ENCODE peak calls at places on chromosomes 12 and 14, in nine cellular contexts. Y is prostate gland, F is IMR-90, T is A549, Z is thyroid gland, P is gastrocnemius medialis, L is stomach, X is right lobe of liver, H is suprapubic skin. M is an unnamed sample.

GRCh38 chr12:94305293-94305957 is 154.2 kb downstream of the CEP83 start:
- DNase-seq in P (no peak), H (no peak), F (peak), L (no peak), Y (no peak), X (no peak), Z (no peak), T (no peak), M (no peak)

GRCh38 chr14:81319314-81319713 is 80.8 kb downstream of the STON2 start:
- DNase-seq in L (no peak), Z (no peak), P (no peak), T (no peak), Y (no peak), X (no peak), F (no peak), H (no peak), M (no peak)

GRCh38 chr12:9331218-9331626 is 123.0 kb upstream of the PZP start:
- DNase-seq in X (peak), T (peak), L (peak), Z (peak), H (no peak), Y (peak), P (no peak), F (peak), M (no peak)

GRCh38 chr12:94318178-94318577 is 141.5 kb downstream of the CEP83 start:
- DNase-seq in T (no peak), F (no peak), L (no peak), X (no peak), Y (no peak), H (no peak), Z (no peak), P (no peak), M (no peak)

GRCh38 chr12:645563-646071 is 17.6 kb downstream of the NINJ2 start:
- DNase-seq in X (peak), Z (peak), H (no peak), Y (no peak), T (peak), L (peak), P (peak), F (peak), M (no peak)

GRCh38 chr12:65121956-65122469 is 908 bp upstream of the WIF1 start:
- DNase-seq in X (no peak), H (no peak), L (no peak), Z (no peak), T (no peak), P (no peak), Y (no peak), F (no peak), M (no peak)

GRCh38 chr12:96171905-96172304 is 22.3 kb upstream of the ELK3 start:
- DNase-seq in T (no peak), F (no peak), L (peak), X (no peak), H (no peak), Y (no peak), P (no peak), Z (peak), M (no peak)

GRCh38 chr14:99944241-99944651 is 121.0 kb upstream of the EVL start:
- DNase-seq in Z (no peak), H (no peak), Y (no peak), F (no peak), L (peak), X (peak), P (no peak), T (no peak), M (no peak)

GRCh38 chr14:105578070-105578469 is 51.7 kb downstream of the TMEM121 start:
- DNase-seq in H (no peak), L (no peak), Z (no peak), F (no peak), T (no peak), Y (no peak), X (no peak), P (no peak), M (no peak)

GRCh38 chr12:75722714-75723200 is 211.3 kb upstream of the KRR1 start:
- DNase-seq in Y (peak), P (peak), T (peak), X (no peak), H (no peak), L (no peak), F (peak), Z (peak), M (no peak)

GRCh38 chr14:105944632-105945610 is 418.5 kb downstream of the TMEM121 start:
- DNase-seq in F (no peak), Y (peak), L (peak), X (peak), Z (peak), P (peak), T (peak), H (no peak), M (no peak)

GRCh38 chr14:100283984-100284881 is 22.0 kb downstream of the SLC25A29 start:
- DNase-seq in F (no peak), Z (no peak), H (no peak), Y (no peak), T (no peak), L (peak), X (no peak), P (no peak), M (no peak)

GRCh38 chr12:6037459-6037858 is 87.0 kb downstream of the VWF start:
- DNase-seq in Z (no peak), T (no peak), F (no peak), X (no peak), P (no peak), Y (no peak), L (no peak), H (no peak), M (no peak)

GRCh38 chr12:6038160-6038559 is 86.3 kb downstream of the VWF start:
- DNase-seq in Z (no peak), T (peak), F (peak), L (peak), X (no peak), Y (no peak), H (no peak), P (no peak), M (no peak)

GRCh38 chr12:6034596-6034995 is 89.5 kb upstream of the ANO2 start:
- DNase-seq in T (no peak), Z (no peak), L (no peak), P (no peak), X (no peak), H (no peak), Y (no peak), F (no peak), M (no peak)

GRCh38 chr12:6033546-6033945 is 88.5 kb upstream of the ANO2 start:
- DNase-seq in T (no peak), F (no peak), X (no peak), Z (no peak), P (no peak), Y (no peak), H (peak), L (no peak), M (no peak)

GRCh38 chr12:6036509-6036908 is 88.0 kb downstream of the VWF start:
- DNase-seq in L (no peak), P (no peak), T (no peak), Z (no peak), H (no peak), F (no peak), X (no peak), Y (no peak), M (no peak)
- H3K4me3 ChIP-seq in L (no peak), P (no peak), T (no peak), Z (no peak), H (no peak), F (no peak), X (no peak), Y (no peak), M (no peak)

GRCh38 chr12:132908145-132909029 is 21.0 kb upstream of the CHFR start:
- DNase-seq in F (peak), L (peak), X (peak), T (no peak), Z (peak), H (peak), Y (peak), P (peak), M (peak)
- TF ChIP-seq POLR2A in F (no peak), L (no peak), X (no peak), T (no peak), Z (peak), H (no peak), Y (peak), P (no peak), M (no peak)

GRCh38 chr14:29648045-29648444 is 279.6 kb downstream of the PRKD1 start:
- DNase-seq in Z (no peak), L (no peak), P (no peak), Y (no peak), T (no peak), X (no peak), H (no peak), F (peak), M (no peak)
- H3K27ac ChIP-seq in Z (no peak), L (no peak), P (no peak), Y (no peak), T (no peak), X (no peak), H (no peak), F (no peak), M (no peak)

DNA sequence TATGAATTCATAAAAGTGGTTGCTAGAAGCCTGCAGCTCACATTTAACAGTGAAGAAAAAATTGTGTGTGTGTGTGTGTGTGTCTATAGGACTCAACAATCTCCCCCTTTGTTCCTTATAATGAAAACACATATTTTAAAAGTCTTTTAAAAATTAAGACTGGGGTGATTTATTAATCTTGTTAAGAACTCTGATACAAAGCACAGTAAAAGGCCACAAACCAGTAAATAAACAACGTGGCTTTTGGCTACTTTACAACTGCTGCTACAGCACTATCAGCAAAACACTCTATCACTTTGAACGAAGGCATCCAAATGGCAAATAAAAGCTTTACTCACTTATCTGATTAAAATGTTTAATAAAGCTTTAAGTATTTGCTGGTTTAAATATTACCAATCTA is 614 bp upstream of the VCPKMT start:
- DNase-seq in L (no peak), Z (no peak), Y (no peak), P (no peak), F (no peak), H (no peak), T (no peak), X (no peak), M (no peak)
- H3K4me3 ChIP-seq in L (peak), Z (no peak), Y (peak), P (peak), F (peak), H (peak), T (peak), X (peak), M (peak)

GRCh38 chr12:53483979-53484377 is 15.3 kb downstream of the MAP3K12 start:
- DNase-seq in H (no peak), P (peak), T (no peak), F (no peak), X (no peak), L (no peak), Z (no peak), Y (no peak), M (no peak)

GRCh38 chr12:53481957-53482586 is 17.2 kb downstream of the MAP3K12 start:
- DNase-seq in X (no peak), Y (no peak), T (peak), P (peak), L (no peak), H (no peak), Z (no peak), F (no peak), M (no peak)

GRCh38 chr12:53484686-53485567 is 14.3 kb downstream of the MAP3K12 start:
- DNase-seq in H (no peak), Y (no peak), F (no peak), Z (no peak), X (no peak), T (no peak), L (no peak), P (peak), M (no peak)

GRCh38 chr12:53482626-53483165 is 16.6 kb downstream of the MAP3K12 start:
- DNase-seq in L (no peak), H (no peak), X (no peak), F (no peak), P (peak), T (no peak), Z (no peak), Y (no peak), M (no peak)

GRCh38 chr12:53483225-53483978 is 15.9 kb downstream of the MAP3K12 start:
- DNase-seq in Y (no peak), T (no peak), P (peak), F (no peak), X (no peak), H (no peak), Z (no peak), L (no peak), M (no peak)
- TF ChIP-seq POLR2A in Y (no peak), T (no peak), P (no peak), F (no peak), X (no peak), H (no peak), Z (no peak), L (no peak), M (no peak)

GRCh38 chr12:27178251-27178650 is 65.8 kb upstream of the STK38L start:
- DNase-seq in T (no peak), P (no peak), X (no peak), F (no peak), Y (no peak), Z (no peak), L (no peak), H (no peak), M (no peak)
- H3K27ac ChIP-seq in T (peak), P (no peak), X (no peak), F (no peak), Y (no peak), Z (no peak), L (no peak), H (no peak), M (no peak)

DNA sequence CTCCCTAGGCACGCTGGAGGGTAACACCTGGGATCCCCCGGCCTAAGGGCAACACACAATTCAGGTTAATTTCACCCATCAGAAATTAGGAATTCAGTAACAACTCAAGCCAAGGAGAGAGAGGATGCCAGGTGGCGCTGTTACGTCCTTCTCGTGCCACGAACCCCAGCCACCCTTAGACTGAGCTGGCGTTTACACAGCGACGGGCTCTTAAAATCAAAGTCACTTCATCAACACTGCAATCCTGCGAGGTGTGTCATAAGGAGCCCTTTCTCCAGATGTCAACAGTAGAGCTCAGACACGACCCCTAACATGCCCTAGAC is 110.6 kb upstream of the TMEM132D start:
- DNase-seq in L (no peak), Y (no peak), H (no peak), T (peak), P (no peak), X (no peak), Z (no peak), F (no peak), M (no peak)
- H3K4me3 ChIP-seq in L (no peak), Y (no peak), H (no peak), T (no peak), P (no peak), X (no peak), Z (no peak), F (no peak), M (no peak)

GRCh38 chr14:22835505-22835904 is 880 bp upstream of the MMP14 start:
- DNase-seq in T (no peak), Y (no peak), F (no peak), Z (no peak), P (no peak), X (no peak), L (no peak), H (no peak), M (no peak)

GRCh38 chr14:22830329-22831010 is 783 bp downstream of the MRPL52 start:
- DNase-seq in F (no peak), T (no peak), L (no peak), H (no peak), Y (no peak), P (no peak), Z (no peak), X (no peak), M (no peak)

GRCh38 chr14:22824711-22825359 is 4.9 kb upstream of the MRPL52 start:
- DNase-seq in P (no peak), X (no peak), L (no peak), Y (no peak), H (no peak), T (peak), F (peak), Z (no peak), M (no peak)

GRCh38 chr14:22829661-22830328 is at the start of gene MRPL52:
- DNase-seq in L (peak), X (peak), Z (peak), Y (peak), T (peak), P (peak), H (peak), F (peak), M (peak)
- TF ChIP-seq POLR2A in L (no peak), X (peak), Z (peak), Y (no peak), T (peak), P (no peak), H (peak), F (peak), M (no peak)